ENCODE peak calls at places on chromosomes 13 and 19, in six cellular contexts. L is thoracic aorta; C is H9; D is iPS DF 6.9; G is effector memory CD4-positive, alpha-beta T cell; A is stomach. W is an unnamed sample. For H3K4me1, the result is how much of the 10 kb centered on the place peaks cover.

GRCh38 chr19:56096665-56097064 is 24.4 kb downstream of the ZNF787 start:
- DNase-seq in C (no peak), L (no peak), D (no peak), G (no peak), A (no peak), W (no peak)

GRCh38 chr13:51998723-51999471 is 12.4 kb downstream of the ATP7B start:
- DNase-seq in A (no peak), G (no peak), C (no peak), L (no peak), D (no peak), W (no peak)

GRCh38 chr19:31591258-31591657 is 242.0 kb upstream of the TSHZ3 start:
- DNase-seq in A (no peak), D (no peak), C (no peak), G (no peak), L (no peak), W (no peak)

GRCh38 chr13:45207319-45207718 is 6.5 kb upstream of the KCTD4 start:
- DNase-seq in A (no peak), L (no peak), D (no peak), G (no peak), C (no peak), W (no peak)

GRCh38 chr13:111947026-111947810 is 119.7 kb upstream of the SOX1 start:
- DNase-seq in C (peak), D (no peak), G (no peak), A (peak), L (no peak), W (no peak)

GRCh38 chr13:108895220-108895704 is 265.9 kb downstream of the MYO16 start:
- DNase-seq in A (no peak), D (no peak), G (no peak), C (no peak), L (no peak), W (peak)

GRCh38 chr13:106650690-106651205 is 82.8 kb upstream of the ARGLU1 start:
- DNase-seq in D (no peak), L (no peak), A (no peak), G (no peak), C (no peak), W (no peak)

GRCh38 chr13:39734952-39735351 is 79.5 kb downstream of the COG6 start:
- DNase-seq in A (no peak), G (no peak), D (no peak), L (no peak), C (no peak), W (no peak)

GRCh38 chr19:29587518-29587986 is 18.5 kb upstream of the POP4 start:
- DNase-seq in A (no peak), C (no peak), G (peak), D (no peak), L (no peak), W (no peak)

GRCh38 chr19:9308091-9308490 is 1.5 kb downstream of the ZNF699 start:
- DNase-seq in C (no peak), L (no peak), D (no peak), A (no peak), G (no peak), W (no peak)

GRCh38 chr13:29515372-29515771 is 80.1 kb downstream of the SLC7A1 start:
- DNase-seq in C (no peak), G (no peak), A (no peak), L (no peak), D (no peak), W (no peak)

DNA sequence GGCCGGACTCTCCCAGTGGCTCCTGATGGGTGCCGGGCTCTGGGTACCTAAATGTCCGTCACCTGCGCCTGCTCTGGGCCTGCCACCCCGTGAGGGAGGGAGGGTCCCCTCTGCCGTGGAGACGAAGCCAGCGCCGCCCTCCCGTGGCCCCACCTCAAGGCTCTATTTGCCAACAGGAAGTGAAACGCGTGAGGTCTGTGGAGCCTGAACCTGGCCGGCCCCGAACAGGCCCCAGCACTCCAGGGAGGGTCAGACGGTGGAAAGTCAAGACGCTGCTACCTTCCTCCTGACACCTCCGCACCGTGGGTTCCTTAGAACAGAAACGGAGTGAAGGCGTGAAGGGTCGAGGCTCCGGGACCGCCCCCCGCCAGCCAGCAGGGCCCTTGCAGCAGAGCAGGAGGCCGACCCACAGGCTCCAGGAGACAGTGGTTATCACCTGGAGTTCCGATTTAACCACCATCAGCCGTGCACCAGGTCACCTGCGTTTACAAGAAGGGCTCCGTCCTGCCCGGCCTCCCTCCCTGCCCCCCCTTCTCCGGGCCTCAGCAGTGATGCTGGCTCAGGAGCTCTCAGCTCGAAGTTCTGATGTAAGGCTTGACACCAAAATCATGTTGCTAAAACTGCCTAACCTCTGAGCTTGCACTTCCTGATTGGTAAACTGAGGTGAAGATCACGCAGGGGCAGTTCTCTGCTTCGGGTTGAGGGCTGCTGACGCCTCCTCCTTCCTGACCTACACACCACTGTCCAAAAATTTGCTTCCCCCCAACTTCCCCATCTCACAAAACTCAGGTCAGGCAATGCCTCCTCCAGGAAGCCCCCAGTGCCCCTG is 50.9 kb upstream of the C13orf46 start:
- DNase-seq in A (no peak), D (no peak), C (no peak), L (no peak), G (no peak), W (no peak)
- H3K27ac ChIP-seq in A (peak), D (no peak), C (no peak), L (no peak), G (no peak), W (peak)

DNA sequence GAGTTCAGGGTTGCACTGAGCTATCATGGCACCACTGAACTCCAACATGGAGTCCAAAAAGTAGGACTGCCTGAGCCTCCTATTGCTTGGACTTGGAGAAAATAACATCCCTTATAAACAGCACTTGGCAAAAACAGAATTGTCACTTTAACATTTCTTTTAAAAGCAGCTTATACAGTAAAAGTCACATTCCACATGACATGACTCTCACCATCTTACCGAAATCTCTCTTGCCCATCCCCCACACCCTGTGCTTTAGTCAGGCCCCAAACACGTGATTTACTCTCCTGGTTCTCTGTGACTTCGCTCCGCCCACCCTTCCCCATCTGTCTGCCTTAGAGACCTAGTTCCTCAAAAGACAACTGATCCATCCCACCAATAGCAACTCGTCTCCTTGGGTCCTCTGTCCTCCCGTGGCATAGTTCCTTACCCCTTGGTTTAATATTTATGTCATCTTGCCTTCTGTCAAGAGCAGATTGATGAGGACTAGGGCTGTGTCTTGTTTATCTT is 4.6 kb downstream of the SAFB start:
- DNase-seq in L (no peak), G (no peak), C (peak), D (no peak), A (peak), W (no peak)
- H3K4me1 ChIP-seq in L (half or more), G (half or more), C (under half), D (under half), A (half or more), W (under half)

GRCh38 chr19:43505186-43505456 is 575 bp upstream of the PHLDB3 start:
- DNase-seq in D (no peak), A (no peak), C (no peak), L (no peak), G (no peak), W (no peak)
- H3K27ac ChIP-seq in D (no peak), A (peak), C (no peak), L (peak), G (peak), W (no peak)

DNA sequence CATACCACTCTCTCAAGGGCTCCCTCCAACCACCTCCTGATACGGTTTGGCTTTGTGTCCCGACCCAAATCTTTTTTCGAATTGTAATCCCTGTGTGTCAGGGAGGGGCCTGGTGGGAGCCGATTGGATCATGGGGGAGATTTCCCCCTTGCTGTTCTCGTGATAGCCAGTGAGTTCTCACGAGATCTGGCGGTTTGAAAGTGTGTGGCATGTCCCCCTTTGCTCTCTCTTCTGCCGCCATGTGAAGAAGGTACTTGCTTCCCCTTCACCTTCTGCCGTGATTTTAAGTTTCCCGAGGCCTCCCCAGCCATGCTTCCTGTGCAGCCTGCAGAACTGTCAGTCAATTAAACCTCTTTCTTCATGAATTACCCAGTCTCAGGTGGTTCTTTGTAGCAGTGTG is 34.7 kb upstream of the SLC15A1 start:
- DNase-seq in C (no peak), G (no peak), A (no peak), L (no peak), D (no peak), W (no peak)
- H3K4me1 ChIP-seq in C (under half), G (under half), A (under half), L (under half), D (under half), W (under half)

GRCh38 chr19:18647807-18648206 is 11.0 kb downstream of the KLHL26 start:
- DNase-seq in G (no peak), C (no peak), A (no peak), D (no peak), L (no peak), W (no peak)

GRCh38 chr19:18647371-18647767 is 10.5 kb downstream of the KLHL26 start:
- DNase-seq in L (no peak), D (no peak), C (no peak), A (no peak), G (no peak), W (no peak)

GRCh38 chr19:18649371-18650047 is 12.7 kb downstream of the KLHL26 start:
- DNase-seq in A (no peak), C (peak), G (no peak), L (no peak), D (no peak), W (no peak)

GRCh38 chr19:18650048-18650435 is 13.2 kb downstream of the KLHL26 start:
- DNase-seq in C (no peak), A (no peak), D (no peak), G (no peak), L (no peak), W (no peak)

GRCh38 chr19:18648971-18649310 is 12.1 kb downstream of the KLHL26 start:
- DNase-seq in C (no peak), L (no peak), G (no peak), A (no peak), D (no peak), W (no peak)
- H3K27ac ChIP-seq in C (no peak), L (peak), G (no peak), A (peak), D (no peak), W (no peak)

GRCh38 chr19:35648017-35648961 is at the start of gene COX6B1:
- DNase-seq in C (peak), A (peak), D (peak), G (peak), L (peak), W (peak)

GRCh38 chr19:35643255-35644205 is 2.0 kb downstream of the ETV2 start:
- DNase-seq in A (peak), C (peak), D (no peak), G (peak), L (no peak), W (peak)

GRCh38 chr19:35644987-35645679 is 3.0 kb upstream of the COX6B1 start:
- DNase-seq in C (peak), A (peak), L (peak), G (peak), D (no peak), W (peak)

GRCh38 chr19:35644206-35644986 is 2.9 kb downstream of the ETV2 start:
- DNase-seq in C (peak), A (peak), D (peak), G (peak), L (peak), W (peak)

GRCh38 chr19:35645680-35646511 is 2.2 kb upstream of the COX6B1 start:
- DNase-seq in D (no peak), C (no peak), G (no peak), A (no peak), L (no peak), W (no peak)
- H3K4me1 ChIP-seq in D (under half), C (under half), G (under half), A (half or more), L (under half), W (under half)

GRCh38 chr13:90070837-90071525 is 1276.5 kb upstream of the MIR17HG start:
- DNase-seq in C (no peak), D (no peak), L (no peak), G (no peak), A (no peak), W (no peak)

GRCh38 chr13:90068658-90069057 is 1278.8 kb upstream of the MIR17HG start:
- DNase-seq in A (no peak), D (no peak), C (no peak), G (no peak), L (no peak), W (no peak)

DNA sequence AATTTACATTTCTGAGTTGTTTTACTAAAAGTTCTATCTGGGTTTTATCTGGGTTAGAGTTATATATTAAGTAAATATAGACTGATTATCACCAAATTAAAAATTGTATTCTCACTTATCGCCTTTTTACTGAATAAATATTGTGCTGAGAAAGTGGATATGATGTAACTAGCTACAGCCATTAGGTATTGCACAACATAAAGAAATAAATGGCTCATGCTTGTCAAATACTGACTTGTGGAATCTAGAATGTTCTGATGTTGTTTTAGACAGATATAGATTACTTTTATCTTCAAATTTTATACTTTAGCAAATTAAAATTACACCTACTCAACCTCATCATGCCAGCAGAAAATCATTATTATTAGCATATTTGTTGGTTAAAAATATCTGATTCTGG is 1277.1 kb upstream of the MIR17HG start:
- DNase-seq in D (no peak), C (no peak), A (no peak), L (no peak), G (no peak), W (no peak)
- H3K27ac ChIP-seq in D (no peak), C (no peak), A (no peak), L (no peak), G (no peak), W (no peak)

GRCh38 chr19:572891-573825 is 762 bp downstream of the BSG start:
- DNase-seq in D (no peak), L (no peak), C (peak), G (no peak), A (peak), W (peak)
- H3K4me1 ChIP-seq in D (under half), L (under half), C (under half), G (under half), A (half or more), W (under half)

W was measured in SJSA1.